ENCODE peak calls at places on chromosomes 11 and 22, in ten cellular contexts. A is AG04450; P is thoracic aorta; N is mammary epithelial cell; L is brain microvascular endothelial cell; T is spleen; B is fibroblast of pulmonary artery; J is transverse colon; G is body of pancreas; Q is CD8-positive, alpha-beta T cell. E is an unnamed sample.

GRCh38 chr11:18727499-18728236 is 1.7 kb upstream of the IGSF22 start:
- DNase-seq in G (peak), Q (no peak), T (no peak), J (peak), P (no peak), B (peak), A (no peak), N (no peak), L (peak), E (no peak)

GRCh38 chr11:126543691-126544090 is 188.2 kb downstream of the ST3GAL4 start:
- DNase-seq in N (no peak), P (no peak), A (no peak), G (no peak), B (no peak), Q (no peak), J (no peak), L (no peak), T (no peak), E (no peak)

GRCh38 chr22:36860821-36861659 is at the start of gene NCF4:
- DNase-seq in T (peak), G (peak), L (no peak), B (no peak), Q (no peak), N (no peak), A (no peak), P (peak), J (peak), E (no peak)

GRCh38 chr22:46908641-46909107 is 146.2 kb downstream of the TBC1D22A start:
- DNase-seq in T (no peak), J (no peak), B (no peak), G (no peak), L (no peak), Q (no peak), A (no peak), N (no peak), P (no peak), E (no peak)

GRCh38 chr11:1639666-1640065 is 10.1 kb downstream of the KRTAP5-5 start:
- DNase-seq in P (no peak), G (no peak), Q (no peak), A (no peak), B (no peak), N (no peak), L (no peak), J (no peak), T (peak), E (no peak)

GRCh38 chr11:61133145-61133544 is 28.1 kb downstream of the VPS37C start:
- DNase-seq in B (no peak), J (no peak), L (no peak), P (no peak), A (no peak), Q (no peak), N (no peak), G (no peak), T (peak), E (no peak)

GRCh38 chr11:125398994-125399638 is 96.9 kb downstream of the FEZ1 start:
- DNase-seq in Q (no peak), L (no peak), B (no peak), T (peak), A (no peak), G (no peak), J (no peak), P (no peak), N (no peak), E (no peak)

GRCh38 chr11:78651923-78652602 is 77.4 kb upstream of the NARS2 start:
- DNase-seq in P (no peak), G (no peak), N (no peak), J (no peak), B (no peak), Q (no peak), L (no peak), T (no peak), A (no peak), E (no peak)

GRCh38 chr11:19393941-19394340 is 153.2 kb upstream of the E2F8 start:
- DNase-seq in J (no peak), G (peak), A (no peak), N (no peak), T (no peak), Q (no peak), B (peak), P (no peak), L (no peak), E (no peak)

GRCh38 chr11:3994030-3994640 is 100.5 kb upstream of the RRM1 start:
- DNase-seq in A (no peak), N (peak), B (no peak), P (no peak), J (no peak), T (no peak), Q (no peak), G (no peak), L (no peak), E (no peak)

GRCh38 chr11:111358038-111359001 is 20.8 kb downstream of the POU2AF1 start:
- DNase-seq in T (no peak), G (no peak), B (no peak), P (no peak), N (no peak), J (no peak), L (no peak), A (no peak), Q (no peak), E (no peak)

GRCh38 chr11:61908730-61909622 is 8.4 kb downstream of the RAB3IL1 start:
- DNase-seq in B (no peak), L (no peak), T (peak), A (no peak), P (no peak), N (no peak), J (peak), G (peak), Q (no peak), E (no peak)

GRCh38 chr11:92198276-92198675 is 26.3 kb upstream of the FAT3 start:
- DNase-seq in L (no peak), J (no peak), A (no peak), P (no peak), B (no peak), G (no peak), T (no peak), Q (no peak), N (no peak), E (no peak)

GRCh38 chr11:2507945-2508749 is 63.3 kb downstream of the KCNQ1 start:
- DNase-seq in J (peak), G (no peak), P (no peak), T (peak), L (no peak), Q (no peak), N (no peak), A (no peak), B (no peak), E (no peak)

GRCh38 chr11:45333506-45333971 is 47.4 kb upstream of the SYT13 start:
- DNase-seq in N (no peak), A (no peak), B (peak), J (peak), P (no peak), T (no peak), L (peak), Q (no peak), G (peak), E (no peak)

GRCh38 chr22:33529424-33530113 is 390.7 kb downstream of the LARGE1 start:
- DNase-seq in B (peak), P (no peak), J (no peak), A (no peak), N (no peak), G (no peak), Q (no peak), L (peak), T (no peak), E (no peak)

GRCh38 chr22:37412445-37413250 is 14.6 kb downstream of the ELFN2 start:
- DNase-seq in A (no peak), J (no peak), G (no peak), P (no peak), L (no peak), T (no peak), B (no peak), N (no peak), Q (no peak), E (no peak)

GRCh38 chr11:6526411-6527135 is 29.5 kb downstream of the DNHD1 start:
- DNase-seq in L (no peak), J (no peak), Q (no peak), G (no peak), B (no peak), N (no peak), T (no peak), P (no peak), A (no peak), E (no peak)

GRCh38 chr11:13567551-13567950 is 71.8 kb upstream of the PTH start:
- DNase-seq in L (no peak), P (no peak), G (no peak), N (no peak), B (no peak), A (no peak), T (no peak), J (no peak), Q (no peak), E (no peak)

DNA sequence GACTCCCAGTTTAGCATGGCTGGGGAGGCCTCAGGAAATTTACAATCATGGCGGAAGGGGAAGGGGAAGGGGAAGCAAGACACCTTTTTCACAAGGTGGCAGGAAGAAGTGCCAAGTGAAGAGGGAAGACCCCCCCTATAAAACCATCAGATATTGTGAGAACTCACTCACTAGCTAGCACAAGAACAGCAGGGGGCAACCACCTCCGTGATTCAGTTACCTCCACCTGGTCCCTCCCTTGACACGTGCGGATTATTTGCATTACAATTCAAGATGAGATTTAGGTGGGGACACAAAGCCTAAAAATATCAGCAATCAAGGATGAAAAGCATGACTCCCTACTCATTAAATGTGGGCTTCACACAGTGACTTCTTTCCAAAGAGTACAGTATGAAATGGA is 155.0 kb upstream of the CCDC90B start:
- DNase-seq in J (no peak), A (no peak), G (no peak), T (no peak), L (no peak), B (no peak), P (no peak), N (no peak), Q (no peak), E (no peak)
- TF ChIP-seq CTCF in J (no peak), A (no peak), G (no peak), T (no peak), L (no peak), B (no peak), P (no peak), N (no peak), Q (no peak), E (no peak)

GRCh38 chr11:118152020-118152551 is 537 bp downstream of the SCN4B start:
- DNase-seq in A (no peak), B (no peak), T (no peak), N (no peak), Q (no peak), P (no peak), J (no peak), L (no peak), G (no peak), E (no peak)

GRCh38 chr11:118151421-118151820 is 1.2 kb downstream of the SCN4B start:
- DNase-seq in L (no peak), T (no peak), P (no peak), N (no peak), B (no peak), A (no peak), Q (no peak), G (no peak), J (no peak), E (no peak)

GRCh38 chr11:118153976-118154375 is 1.4 kb upstream of the SCN4B start:
- DNase-seq in P (no peak), B (no peak), T (no peak), Q (no peak), N (no peak), A (no peak), L (no peak), G (no peak), J (no peak), E (no peak)

GRCh38 chr11:118153516-118153915 is 893 bp upstream of the SCN4B start:
- DNase-seq in B (no peak), J (no peak), L (no peak), P (no peak), Q (no peak), T (no peak), G (no peak), N (no peak), A (no peak), E (no peak)

GRCh38 chr11:118152552-118153471 is at the start of gene SCN4B:
- DNase-seq in B (peak), G (peak), J (peak), A (peak), L (peak), N (peak), T (no peak), P (no peak), Q (no peak), E (no peak)
- H3K4me3 ChIP-seq in B (peak), G (no peak), J (peak), A (peak), L (peak), N (peak), T (peak), P (peak), Q (peak), E (peak)

GRCh38 chr11:72534859-72535547 is 100.7 kb upstream of the CLPB start:
- DNase-seq in A (no peak), B (no peak), P (no peak), G (no peak), Q (no peak), J (no peak), N (no peak), T (no peak), L (no peak), E (no peak)
- TF ChIP-seq CTCF in A (peak), B (peak), P (no peak), G (no peak), Q (no peak), J (no peak), N (no peak), T (no peak), L (peak), E (no peak)

GRCh38 chr11:75814369-75814685 is 683 bp upstream of the UVRAG start:
- DNase-seq in L (no peak), B (no peak), P (no peak), Q (no peak), N (no peak), A (no peak), T (no peak), J (no peak), G (no peak), E (no peak)

GRCh38 chr11:75813126-75813525 is 1.9 kb upstream of the UVRAG start:
- DNase-seq in A (no peak), J (no peak), N (peak), P (no peak), G (no peak), B (no peak), Q (no peak), T (no peak), L (no peak), E (no peak)

GRCh38 chr11:75814686-75815344 is at the start of gene UVRAG:
- DNase-seq in P (peak), L (peak), J (peak), N (peak), G (peak), Q (peak), A (peak), B (peak), T (peak), E (peak)

GRCh38 chr11:75812542-75813040 is 2.4 kb upstream of the UVRAG start:
- DNase-seq in J (no peak), L (no peak), A (no peak), T (no peak), N (no peak), B (no peak), P (no peak), G (no peak), Q (no peak), E (no peak)

GRCh38 chr11:75813622-75814039 is 1.4 kb upstream of the UVRAG start:
- DNase-seq in N (peak), Q (no peak), P (no peak), L (no peak), T (no peak), B (peak), J (no peak), G (no peak), A (no peak), E (peak)
- H3K4me3 ChIP-seq in N (no peak), Q (no peak), P (no peak), L (no peak), T (no peak), B (peak), J (no peak), G (no peak), A (no peak), E (no peak)

DNA sequence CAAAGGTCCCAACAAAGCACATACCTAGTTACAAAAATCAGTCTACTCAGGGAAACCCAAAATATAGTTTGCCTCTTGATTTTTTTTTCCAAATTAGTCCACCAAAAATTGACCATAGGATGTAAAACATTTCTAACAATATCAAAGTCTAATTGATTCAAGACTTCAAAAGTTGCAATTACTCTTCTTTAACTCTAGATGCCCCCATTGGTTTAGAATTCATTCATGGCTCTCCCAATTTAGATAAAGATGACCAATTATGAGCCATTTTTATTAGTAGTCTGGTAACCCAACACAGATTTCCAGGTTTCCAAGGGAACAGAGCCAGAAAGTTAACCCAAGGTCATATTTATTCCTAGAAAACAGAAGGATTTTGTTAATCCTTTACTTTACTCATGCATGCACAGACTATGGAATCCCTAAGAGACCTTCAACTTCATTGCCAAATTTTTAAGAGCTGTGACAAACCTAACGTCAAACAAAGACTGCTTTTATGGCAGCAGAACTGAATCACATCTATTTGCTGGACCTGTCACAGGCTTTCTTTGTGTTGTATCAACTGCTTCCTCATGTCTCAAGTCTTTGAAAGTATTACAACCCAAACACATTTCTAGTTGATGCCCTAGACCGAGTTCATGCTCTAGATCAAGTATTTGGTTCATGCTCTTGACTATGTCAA is 55.3 kb downstream of the C22orf42 start:
- DNase-seq in L (no peak), J (no peak), N (no peak), P (no peak), T (no peak), Q (no peak), B (peak), A (no peak), G (no peak), E (no peak)
- TF ChIP-seq CTCF in L (peak), J (no peak), N (peak), P (no peak), T (peak), Q (peak), B (peak), A (no peak), G (peak), E (peak)

GRCh38 chr22:39908121-39908520 is 7.2 kb downstream of the GRAP2 start:
- DNase-seq in L (no peak), A (no peak), J (no peak), P (no peak), B (no peak), G (no peak), Q (no peak), N (no peak), T (no peak), E (no peak)
- H3K4me3 ChIP-seq in L (no peak), A (no peak), J (no peak), P (no peak), B (no peak), G (no peak), Q (peak), N (no peak), T (peak), E (no peak)

DNA sequence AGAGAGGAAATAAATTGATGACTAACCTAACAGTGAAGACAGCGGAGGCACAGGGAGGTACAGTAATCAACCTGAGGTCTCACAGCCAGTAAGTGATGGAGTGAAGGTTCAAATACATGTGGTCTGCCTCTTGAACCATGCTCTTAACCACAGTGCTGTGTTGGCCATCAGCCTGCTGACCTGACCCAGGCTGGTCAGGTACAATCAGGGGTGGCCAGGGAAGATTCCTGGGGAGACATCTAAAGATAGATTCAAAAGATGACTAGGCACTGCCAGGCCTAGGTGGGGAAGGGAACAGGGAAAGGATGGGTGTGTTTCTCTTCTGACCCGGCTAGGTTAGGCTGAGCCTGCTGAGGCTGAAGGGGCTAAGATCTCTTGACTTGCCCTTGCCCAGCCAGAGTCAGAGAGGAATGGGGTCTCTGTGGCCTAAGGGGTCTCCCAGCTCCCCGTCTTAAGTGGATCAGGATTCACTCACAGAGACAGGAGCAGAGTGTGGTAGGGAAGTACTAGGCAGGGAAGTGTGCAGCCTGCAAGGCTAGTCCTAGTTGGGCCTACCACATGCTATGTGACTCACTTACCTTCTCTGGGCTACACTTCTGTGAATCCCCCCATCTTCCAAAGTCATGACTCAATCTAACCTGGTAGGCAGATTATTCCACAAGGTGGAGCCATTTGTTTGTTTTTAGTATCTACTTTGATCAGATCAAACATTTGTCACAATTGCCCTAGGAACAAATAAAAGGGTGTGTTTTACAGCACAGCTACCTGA is 10.4 kb upstream of the SREBF2 start:
- DNase-seq in Q (no peak), L (peak), P (no peak), N (peak), J (no peak), T (no peak), A (no peak), G (peak), B (peak), E (no peak)
- TF ChIP-seq CTCF in Q (peak), L (peak), P (peak), N (peak), J (peak), T (peak), A (peak), G (peak), B (peak), E (peak)

GRCh38 chr11:116276051-116277044 is 496.4 kb downstream of the BUD13 start:
- DNase-seq in G (peak), J (peak), B (peak), L (peak), A (peak), Q (peak), P (no peak), N (peak), T (peak), E (peak)
- H3K4me3 ChIP-seq in G (no peak), J (no peak), B (no peak), L (no peak), A (no peak), Q (no peak), P (peak), N (no peak), T (no peak), E (peak)

E was measured in kidney epithelial cell.